ENCODE peak calls at places on chromosomes 7 and 10, in six cellular contexts. J, B, H, T, C and R are unnamed samples.

GRCh38 chr10:131257027-131257426 is 54.5 kb downstream of the TCERG1L start:
- ATAC-seq in J (no peak), B (no peak), H (no peak), T (no peak), C (no peak), R (no peak)

GRCh38 chr10:34526758-34527730 is 288.1 kb downstream of the PARD3 start:
- ATAC-seq in J (peak; percentile 77), B (no peak), H (peak; percentile 48), T (peak; percentile 12), C (peak; percentile 68), R (no peak)

GRCh38 chr7:22996470-22996869 is 17.5 kb downstream of the HYCC1 start:
- ATAC-seq in J (no peak), B (no peak), H (no peak), T (no peak), C (no peak), R (no peak)

GRCh38 chr7:74220229-74220628 is 10.4 kb downstream of the LAT2 start:
- ATAC-seq in J (no peak), B (no peak), H (no peak), T (no peak), C (no peak), R (no peak)

GRCh38 chr10:72812798-72813430 is 80.6 kb upstream of the OIT3 start:
- ATAC-seq in J (no peak), B (no peak), H (peak; percentile 47), T (peak; percentile 21), C (no peak), R (no peak)

GRCh38 chr7:155483868-155484325 is 26.0 kb downstream of the EN2 start:
- ATAC-seq in J (peak; percentile 58), B (no peak), H (peak; percentile 51), T (peak; percentile 25), C (peak; percentile 61), R (no peak)

GRCh38 chr10:4670737-4671136 is 155.3 kb upstream of the AKR1E2 start:
- ATAC-seq in J (no peak), B (no peak), H (no peak), T (no peak), C (no peak), R (no peak)

GRCh38 chr7:116522247-116522646 is 2.6 kb upstream of the CAV1 start:
- ATAC-seq in J (no peak), B (no peak), H (peak; percentile 10), T (no peak), C (no peak), R (no peak)

GRCh38 chr7:73330772-73331171 is 2.8 kb downstream of the FKBP6 start:
- ATAC-seq in J (no peak), B (no peak), H (no peak), T (no peak), C (no peak), R (no peak)

GRCh38 chr10:84177541-84178386 is 4.2 kb downstream of the GPR15LG start:
- ATAC-seq in J (peak; percentile 89), B (peak; percentile 91), H (peak; percentile 33), T (no peak), C (peak; percentile 58), R (no peak)

GRCh38 chr10:49350856-49351532 is 44.9 kb downstream of the DRGX start:
- ATAC-seq in J (no peak), B (no peak), H (no peak), T (no peak), C (peak; percentile 53), R (no peak)

GRCh38 chr7:24442170-24442777 is 131.0 kb upstream of the PALS2 start:
- ATAC-seq in J (no peak), B (no peak), H (no peak), T (no peak), C (peak; percentile 21), R (no peak)

GRCh38 chr7:140544278-140544896 is 65.1 kb upstream of the MKRN1 start:
- ATAC-seq in J (no peak), B (no peak), H (no peak), T (peak; percentile 90), C (no peak), R (no peak)

GRCh38 chr7:27165655-27166474 is 528 bp upstream of the HOXA9 start:
- ATAC-seq in J (no peak), B (no peak), H (no peak), T (peak; percentile 5), C (no peak), R (no peak)

GRCh38 chr10:74190494-74190893 is 39.5 kb downstream of the ADK start:
- ATAC-seq in J (no peak), B (no peak), H (peak; percentile 57), T (peak; percentile 13), C (peak; percentile 34), R (no peak)

GRCh38 chr7:54542920-54543539 is 855 bp downstream of the VSTM2A start:
- ATAC-seq in J (no peak), B (no peak), H (no peak), T (no peak), C (no peak), R (no peak)

GRCh38 chr7:31493714-31494181 is 20.1 kb upstream of the ITPRID1 start:
- ATAC-seq in J (peak; percentile 64), B (no peak), H (peak; percentile 61), T (peak; percentile 96), C (peak; percentile 80), R (no peak)

GRCh38 chr7:22295402-22296264 is 61.3 kb downstream of the RAPGEF5 start:
- ATAC-seq in J (peak; percentile 64), B (no peak), H (peak; percentile 73), T (no peak), C (no peak), R (peak; percentile 71)

GRCh38 chr10:78250313-78251040 is 216.8 kb downstream of the RPS24 start:
- ATAC-seq in J (no peak), B (no peak), H (no peak), T (peak; percentile 35), C (peak; percentile 65), R (no peak)

GRCh38 chr10:51244739-51245138 is 170.5 kb downstream of the PRKG1 start:
- ATAC-seq in J (peak; percentile 90), B (no peak), H (no peak), T (peak; percentile 84), C (no peak), R (peak; percentile 36)

GRCh38 chr7:148723166-148723559 is 24.5 kb downstream of the CUL1 start:
- ATAC-seq in J (peak; percentile 25), B (no peak), H (no peak), T (peak; percentile 15), C (no peak), R (no peak)

GRCh38 chr7:32140540-32140939 is 70.3 kb upstream of the PDE1C start:
- ATAC-seq in J (no peak), B (no peak), H (no peak), T (no peak), C (no peak), R (no peak)

GRCh38 chr10:122381680-122382079 is 7.2 kb downstream of the PLEKHA1 start:
- ATAC-seq in J (no peak), B (no peak), H (no peak), T (no peak), C (no peak), R (no peak)

GRCh38 chr10:80207768-80208385 is 2.5 kb upstream of the ANXA11 start:
- ATAC-seq in J (no peak), B (no peak), H (no peak), T (peak; percentile 4), C (no peak), R (no peak)
- H3K4me3 ChIP-seq in J (peak overlapping the region; percentile 50), B (no peak overlapping the region), H (no peak overlapping the region), T (no peak overlapping the region), C (peak overlapping the region; percentile 43), R (peak overlapping the region; percentile 22)

GRCh38 chr10:124918906-124919305 is 23.0 kb upstream of the ZRANB1 start:
- ATAC-seq in J (no peak), B (no peak), H (no peak), T (no peak), C (no peak), R (no peak)
- H3K4me3 ChIP-seq in J (peak overlapping the region; percentile 92), B (no peak overlapping the region), H (no peak overlapping the region), T (no peak overlapping the region), C (peak overlapping the region; percentile 81), R (no peak overlapping the region)

GRCh38 chr10:88962336-88962735 is 9.8 kb upstream of the ACTA2 start:
- ATAC-seq in J (no peak), B (peak; percentile 64), H (no peak), T (no peak), C (no peak), R (no peak)

GRCh38 chr10:88966785-88967184 is 14.2 kb upstream of the ACTA2 start:
- ATAC-seq in J (no peak), B (no peak), H (no peak), T (no peak), C (no peak), R (no peak)

GRCh38 chr10:88965016-88965415 is 12.4 kb upstream of the ACTA2 start:
- ATAC-seq in J (no peak), B (no peak), H (no peak), T (no peak), C (no peak), R (no peak)

GRCh38 chr10:88963318-88963717 is 10.7 kb upstream of the ACTA2 start:
- ATAC-seq in J (no peak), B (no peak), H (no peak), T (no peak), C (no peak), R (no peak)

DNA sequence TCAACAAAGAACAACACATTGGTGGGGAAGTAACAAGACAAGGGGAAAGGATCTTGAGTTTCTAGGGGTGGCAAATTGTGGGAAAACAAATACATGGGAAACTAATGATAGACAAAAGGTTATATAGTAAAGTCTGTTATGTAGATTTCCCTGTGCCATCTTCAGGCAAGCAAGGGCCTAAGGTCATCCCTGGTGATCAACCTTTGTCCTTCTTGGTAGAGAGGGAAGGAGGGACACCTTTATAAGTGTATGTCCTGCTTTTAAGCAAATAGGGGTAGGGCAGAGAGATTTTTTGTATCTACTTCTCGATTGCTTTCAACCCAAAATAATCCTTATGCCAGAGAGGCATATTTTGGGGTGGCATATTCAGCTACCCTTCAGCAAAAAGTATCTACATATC is 11.8 kb upstream of the ACTA2 start:
- ATAC-seq in J (no peak), B (no peak), H (no peak), T (peak; percentile 56), C (no peak), R (no peak)
- H3K4me3 ChIP-seq in J (no peak overlapping the region), B (no peak overlapping the region), H (no peak overlapping the region), T (no peak overlapping the region), C (no peak overlapping the region), R (no peak overlapping the region)

GRCh38 chr7:18520450-18521235 is 25.1 kb downstream of the HDAC9 start:
- ATAC-seq in J (peak; percentile 83), B (no peak), H (no peak), T (peak; percentile 44), C (no peak), R (no peak)
- H3K4me3 ChIP-seq in J (peak overlapping the region; percentile 11), B (no peak overlapping the region), H (no peak overlapping the region), T (no peak overlapping the region), C (no peak overlapping the region), R (no peak overlapping the region)